ENCODE peak calls at places on chromosome 19, in seven cellular contexts. H is fibroblast of lung, N is A549, X is gastrocnemius medialis, U is esophagus squamous epithelium, W is ovary, V is BE2C. R is an unnamed sample.

GRCh38 chr19:2059422-2060201 is 8.6 kb upstream of the MKNK2 start:
- DNase-seq in H (peak; percentile 73), N (peak; percentile 93), X (peak; percentile 97), U (no peak), W (peak; percentile 63), V (peak; percentile 53), R (peak; percentile 79)

GRCh38 chr19:53254451-53255341 is at the start of gene ZNF677:
- DNase-seq in H (peak; percentile 81), N (no peak), X (peak; percentile 78), U (peak; percentile 38), W (peak; percentile 95), V (peak; percentile 95), R (peak; percentile 91)

GRCh38 chr19:55485439-55486011 is 537 bp downstream of the NAT14 start:
- DNase-seq in H (no peak), N (no peak), X (no peak), U (no peak), W (peak; percentile 52), V (peak; percentile 18), R (no peak)

GRCh38 chr19:547836-548720 is 4.2 kb downstream of the GZMM start:
- DNase-seq in H (no peak), N (no peak), X (no peak), U (no peak), W (no peak), V (no peak), R (no peak)

GRCh38 chr19:19547674-19548345 is 9.7 kb downstream of the CILP2 start:
- DNase-seq in H (no peak), N (no peak), X (no peak), U (no peak), W (no peak), V (no peak), R (no peak)

GRCh38 chr19:12163841-12164240 is 945 bp downstream of the ZNF136 start:
- DNase-seq in H (peak; percentile 36), N (no peak), X (no peak), U (no peak), W (no peak), V (no peak), R (no peak)

GRCh38 chr19:55452381-55453325 is 8.8 kb downstream of the ISOC2 start:
- DNase-seq in H (peak; percentile 73), N (peak; percentile 80), X (peak; percentile 71), U (no peak), W (peak; percentile 80), V (peak; percentile 97), R (peak; percentile 91)

GRCh38 chr19:19540707-19541515 is 2.8 kb downstream of the CILP2 start:
- DNase-seq in H (peak; percentile 17), N (peak; percentile 45), X (no peak), U (no peak), W (peak; percentile 64), V (peak; percentile 59), R (peak; percentile 35)

GRCh38 chr19:17975032-17975431 is 8.1 kb downstream of the KCNN1 start:
- DNase-seq in H (no peak), N (no peak), X (no peak), U (no peak), W (no peak), V (no peak), R (no peak)

GRCh38 chr19:17973759-17974158 is 6.9 kb downstream of the KCNN1 start:
- DNase-seq in H (no peak), N (no peak), X (no peak), U (no peak), W (no peak), V (no peak), R (no peak)

GRCh38 chr19:17974551-17974950 is 7.6 kb downstream of the KCNN1 start:
- DNase-seq in H (no peak), N (no peak), X (no peak), U (no peak), W (no peak), V (no peak), R (no peak)

GRCh38 chr19:17969096-17969792 is 2.3 kb downstream of the KCNN1 start:
- DNase-seq in H (no peak), N (no peak), X (no peak), U (no peak), W (no peak), V (no peak), R (no peak)

GRCh38 chr19:17972230-17972629 is 5.3 kb downstream of the KCNN1 start:
- DNase-seq in H (no peak), N (no peak), X (no peak), U (no peak), W (no peak), V (no peak), R (no peak)
- TF ChIP-seq CTCF in H (no peak), N (no peak), X (no peak), U (no peak), W (no peak), V (no peak), R (no peak)

GRCh38 chr19:17136617-17137016 is 61.0 kb downstream of the MYO9B start:
- DNase-seq in H (no peak), N (no peak), X (no peak), U (no peak), W (no peak), V (no peak), R (no peak)

GRCh38 chr19:17137417-17137816 is 61.8 kb downstream of the MYO9B start:
- DNase-seq in H (no peak), N (no peak), X (no peak), U (no peak), W (no peak), V (no peak), R (no peak)

GRCh38 chr19:17138937-17139598 is 63.5 kb downstream of the MYO9B start:
- DNase-seq in H (peak; percentile 35), N (no peak), X (peak; percentile 66), U (no peak), W (no peak), V (no peak), R (no peak)

GRCh38 chr19:17136026-17136425 is 60.4 kb downstream of the MYO9B start:
- DNase-seq in H (peak; percentile 7), N (no peak), X (no peak), U (no peak), W (no peak), V (no peak), R (no peak)
- H3K4me1 ChIP-seq in H (peaks cover 10% of the 10 kb centered on the region), N (peaks cover 25% of the 10 kb centered on the region), X (peaks cover 34% of the 10 kb centered on the region), U (peaks cover 34% of the 10 kb centered on the region), W (peaks cover 4% of the 10 kb centered on the region), V (peaks cover 10% of the 10 kb centered on the region), R (peaks cover 17% of the 10 kb centered on the region)

GRCh38 chr19:7371001-7371400 is 22.3 kb downstream of the ARHGEF18 start:
- DNase-seq in H (no peak), N (no peak), X (no peak), U (no peak), W (no peak), V (no peak), R (no peak)

GRCh38 chr19:7368456-7368855 is 19.7 kb downstream of the ARHGEF18 start:
- DNase-seq in H (no peak), N (no peak), X (no peak), U (no peak), W (no peak), V (no peak), R (peak; percentile 54)

GRCh38 chr19:7370546-7370945 is 21.8 kb downstream of the ARHGEF18 start:
- DNase-seq in H (no peak), N (no peak), X (no peak), U (no peak), W (no peak), V (no peak), R (no peak)

GRCh38 chr19:7363225-7363624 is 14.5 kb downstream of the ARHGEF18 start:
- DNase-seq in H (no peak), N (no peak), X (no peak), U (no peak), W (no peak), V (no peak), R (no peak)

GRCh38 chr19:7366701-7367420 is 18.1 kb downstream of the ARHGEF18 start:
- DNase-seq in H (peak; percentile 43), N (peak; percentile 70), X (no peak), U (no peak), W (no peak), V (no peak), R (no peak)
- TF ChIP-seq CTCF in H (peak; percentile 22), N (peak; percentile 45), X (no peak), U (peak; percentile 28), W (no peak), V (peak; percentile 32), R (peak; percentile 36)

GRCh38 chr19:18422530-18423191 is 3.5 kb downstream of the SSBP4 start:
- DNase-seq in H (no peak), N (no peak), X (no peak), U (no peak), W (peak; percentile 32), V (no peak), R (no peak)

GRCh38 chr19:18419195-18419698 is at the start of gene SSBP4:
- DNase-seq in H (peak; percentile 75), N (peak; percentile 79), X (peak; percentile 59), U (no peak), W (peak; percentile 80), V (peak; percentile 84), R (peak; percentile 90)

GRCh38 chr19:18419699-18420460 is 682 bp downstream of the SSBP4 start:
- DNase-seq in H (no peak), N (no peak), X (no peak), U (no peak), W (peak; percentile 65), V (peak; percentile 56), R (no peak)

GRCh38 chr19:18421371-18421959 is 2.3 kb downstream of the SSBP4 start:
- DNase-seq in H (no peak), N (no peak), X (no peak), U (no peak), W (peak; percentile 44), V (no peak), R (no peak)

GRCh38 chr19:18420931-18421330 is 1.7 kb downstream of the SSBP4 start:
- DNase-seq in H (no peak), N (no peak), X (no peak), U (no peak), W (no peak), V (no peak), R (no peak)
- H3K4me1 ChIP-seq in H (peaks cover 38% of the 10 kb centered on the region), N (peaks cover 44% of the 10 kb centered on the region), X (peaks cover 70% of the 10 kb centered on the region), U (peaks cover 95% of the 10 kb centered on the region), W (peaks cover 21% of the 10 kb centered on the region), V (peaks cover 16% of the 10 kb centered on the region), R (peaks cover 13% of the 10 kb centered on the region)

DNA sequence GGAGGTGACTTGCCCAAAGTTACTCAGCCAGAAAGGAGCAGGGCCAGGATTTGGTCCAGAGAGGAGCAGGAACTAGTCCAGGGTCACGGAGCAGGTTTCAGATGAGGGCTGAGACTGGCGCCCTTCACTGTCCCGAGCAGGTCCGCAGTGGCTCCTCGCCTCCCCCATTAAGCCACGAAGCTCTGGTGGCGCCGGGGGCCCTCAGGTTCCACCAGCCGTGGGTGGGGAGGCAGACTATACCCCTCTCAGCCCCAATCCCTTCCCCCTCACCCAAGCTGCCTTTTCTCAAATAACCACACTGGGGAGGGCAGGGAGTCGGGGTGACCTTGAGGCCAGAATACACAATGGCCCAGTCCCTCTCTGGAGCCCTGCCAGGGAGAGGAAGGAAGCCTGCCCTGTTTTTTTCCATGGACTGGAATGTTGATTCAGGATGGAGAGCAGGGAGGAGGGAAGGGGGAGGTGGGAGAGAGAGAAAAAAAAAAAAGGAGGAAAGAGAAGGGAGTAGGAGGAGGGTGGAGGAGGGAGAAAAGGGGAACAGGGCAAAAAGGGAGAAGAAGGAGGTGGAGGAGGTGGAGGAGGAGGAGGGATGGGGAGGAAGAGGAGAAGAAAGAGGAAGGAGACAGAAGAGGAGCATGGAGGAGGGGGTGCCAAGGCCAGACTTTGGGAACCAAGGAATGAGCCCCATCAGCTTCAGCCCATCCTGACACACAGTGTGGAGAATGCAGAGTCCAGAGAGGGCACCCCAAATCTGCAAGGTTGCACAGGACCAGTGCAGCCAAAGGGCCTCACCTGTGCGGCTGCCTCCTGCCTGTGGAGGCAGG is 19.7 kb downstream of the CEACAM16 start:
- DNase-seq in H (peak; percentile 73), N (peak; percentile 95), X (no peak), U (no peak), W (peak; percentile 93), V (peak; percentile 70), R (peak; percentile 89)
- TF ChIP-seq CTCF in H (no peak), N (no peak), X (no peak), U (no peak), W (no peak), V (no peak), R (no peak)